ENCODE peak calls at places on chromosomes 16 and 17, in nine cellular contexts. E is HAP-1; F is CD8-positive, alpha-beta memory T cell; G is A549; M is EH; U is GM18507; X is CD8-positive, alpha-beta T cell; V is IMR-90; Q is upper lobe of right lung. R is an unnamed sample.
A peak's percentile ranks its signal among the peaks of the same experiment; 100 is the strongest.

GRCh38 chr17:79844869-79845600 is 5.8 kb upstream of the CBX4 start:
- DNase-seq in G (peak; percentile 58), U (no peak), Q (peak; percentile 85), F (no peak), V (no peak), E (peak; percentile 78), X (peak; percentile 59), M (peak; percentile 42), R (no peak)

GRCh38 chr17:50634915-50635719 is 436 bp downstream of the ABCC3 start:
- DNase-seq in M (no peak), E (no peak), Q (no peak), F (no peak), X (no peak), G (no peak), U (no peak), V (no peak), R (no peak)

GRCh38 chr17:4304417-4305027 is 40.7 kb upstream of the ANKFY1 start:
- DNase-seq in E (peak; percentile 73), G (peak; percentile 52), M (peak; percentile 57), F (peak; percentile 38), Q (no peak), V (peak; percentile 31), X (peak; percentile 63), U (peak; percentile 35), R (peak; percentile 11)

GRCh38 chr17:82687871-82688270 is 10.6 kb downstream of the RAB40B start:
- DNase-seq in V (no peak), Q (no peak), M (no peak), X (no peak), F (no peak), E (no peak), U (no peak), G (no peak), R (no peak)

GRCh38 chr17:32487460-32488176 is 825 bp downstream of the CDK5R1 start:
- DNase-seq in U (no peak), X (no peak), Q (peak; percentile 63), V (no peak), M (peak; percentile 33), G (peak; percentile 31), F (no peak), E (peak; percentile 40), R (no peak)

GRCh38 chr17:67366193-67367157 is at the start of gene PSMD12:
- DNase-seq in U (peak; percentile 88), V (peak; percentile 88), E (peak; percentile 96), G (peak; percentile 95), M (peak; percentile 90), F (peak; percentile 94), Q (peak; percentile 97), X (peak; percentile 93), R (peak; percentile 71)

GRCh38 chr17:73232587-73233373 is 28.9 kb downstream of the CPSF4L start:
- DNase-seq in Q (peak; percentile 75), X (peak; percentile 14), M (peak; percentile 40), U (no peak), E (peak; percentile 62), F (no peak), V (peak; percentile 23), G (peak; percentile 17), R (peak; percentile 41)

GRCh38 chr16:66270333-66270927 is 96.1 kb upstream of the CDH5 start:
- DNase-seq in Q (peak; percentile 87), V (peak; percentile 54), X (peak; percentile 55), F (peak; percentile 30), G (peak; percentile 73), U (peak; percentile 68), E (peak; percentile 81), M (peak; percentile 70), R (peak; percentile 54)

GRCh38 chr17:45147102-45147580 is 1.1 kb upstream of the HEXIM1 start:
- DNase-seq in E (no peak), U (no peak), F (no peak), G (no peak), M (peak; percentile 79), Q (no peak), X (peak; percentile 64), V (peak; percentile 62), R (no peak)

GRCh38 chr17:72287586-72287985 is 166.8 kb downstream of the SOX9 start:
- DNase-seq in E (no peak), V (no peak), U (no peak), Q (no peak), F (no peak), M (peak; percentile 5), X (no peak), G (no peak), R (no peak)

GRCh38 chr17:13352747-13353415 is 248.8 kb downstream of the HS3ST3A1 start:
- DNase-seq in V (no peak), F (no peak), Q (no peak), X (no peak), M (no peak), G (no peak), U (no peak), E (no peak), R (no peak)

GRCh38 chr16:72072514-72073342 is 9.7 kb downstream of the HPR start:
- DNase-seq in U (no peak), Q (no peak), F (no peak), V (no peak), X (no peak), M (peak; percentile 31), G (no peak), E (no peak), R (no peak)

GRCh38 chr17:74671031-74671771 is 41.5 kb downstream of the CD300LF start:
- DNase-seq in V (peak; percentile 58), F (peak; percentile 60), Q (peak; percentile 90), E (peak; percentile 90), M (peak; percentile 44), X (peak; percentile 75), U (no peak), G (peak; percentile 80), R (no peak)

GRCh38 chr17:28875856-28876564 is 21.2 kb downstream of the ERAL1 start:
- DNase-seq in M (no peak), X (no peak), U (no peak), V (no peak), Q (no peak), G (no peak), F (no peak), E (no peak), R (peak; percentile 46)

R was measured in PC-9.